ENCODE peak calls at places on chromosomes 11 and 22, in eight cellular contexts. G, B, M, Q, Y, N, W and D are unnamed samples.

GRCh38 chr11:66335531-66336233 is 552 bp downstream of the RIN1 start:
- DNase-seq in G (no peak), B (peak; percentile 47), M (no peak), Q (no peak), Y (no peak), N (peak; percentile 53), W (peak; percentile 49), D (no peak)

GRCh38 chr11:60194511-60194910 is 11.6 kb upstream of the MS4A6A start:
- DNase-seq in G (no peak), B (no peak), M (no peak), Q (no peak), Y (no peak), N (no peak), W (no peak), D (no peak)

GRCh38 chr11:71197096-71197495 is 55.3 kb downstream of the SHANK2 start:
- DNase-seq in G (no peak), B (no peak), M (no peak), Q (no peak), Y (no peak), N (no peak), W (no peak), D (no peak)

GRCh38 chr22:23718371-23719165 is 27.8 kb downstream of the RGL4 start:
- DNase-seq in G (no peak), B (no peak), M (no peak), Q (peak; percentile 31), Y (no peak), N (no peak), W (no peak), D (no peak)

GRCh38 chr22:17098379-17098819 is 13.6 kb downstream of the IL17RA start:
- DNase-seq in G (no peak), B (no peak), M (no peak), Q (no peak), Y (no peak), N (peak; percentile 98), W (no peak), D (no peak)

GRCh38 chr11:126466288-126467045 is 111.0 kb downstream of the ST3GAL4 start:
- DNase-seq in G (no peak), B (no peak), M (no peak), Q (no peak), Y (no peak), N (no peak), W (no peak), D (no peak)

GRCh38 chr11:12220305-12220704 is 109.9 kb downstream of the MICAL2 start:
- DNase-seq in G (no peak), B (peak; percentile 58), M (no peak), Q (no peak), Y (peak; percentile 62), N (no peak), W (peak; percentile 83), D (no peak)

GRCh38 chr11:47672283-47672730 is 29.9 kb upstream of the MTCH2 start:
- DNase-seq in G (no peak), B (no peak), M (no peak), Q (no peak), Y (no peak), N (no peak), W (no peak), D (no peak)

GRCh38 chr11:76462317-76462716 is 17.5 kb downstream of the EMSY start:
- DNase-seq in G (no peak), B (no peak), M (no peak), Q (no peak), Y (no peak), N (no peak), W (no peak), D (no peak)

GRCh38 chr11:87361891-87362290 is 324.2 kb downstream of the TMEM135 start:
- DNase-seq in G (no peak), B (no peak), M (no peak), Q (no peak), Y (no peak), N (no peak), W (no peak), D (no peak)

GRCh38 chr11:16846305-16846704 is 107.9 kb downstream of the C11orf58 start:
- DNase-seq in G (no peak), B (no peak), M (no peak), Q (no peak), Y (no peak), N (no peak), W (no peak), D (no peak)

GRCh38 chr11:94417386-94417987 is 16.3 kb upstream of the GPR83 start:
- DNase-seq in G (no peak), B (no peak), M (no peak), Q (no peak), Y (no peak), N (no peak), W (no peak), D (no peak)

GRCh38 chr11:56876621-56877312 is 111.9 kb upstream of the OR5AK2 start:
- DNase-seq in G (no peak), B (no peak), M (no peak), Q (no peak), Y (no peak), N (no peak), W (no peak), D (no peak)

GRCh38 chr11:131987703-131988102 is 617.3 kb downstream of the NTM start:
- DNase-seq in G (no peak), B (no peak), M (no peak), Q (no peak), Y (no peak), N (no peak), W (no peak), D (no peak)

GRCh38 chr11:91243065-91243464 is 981.6 kb upstream of the FAT3 start:
- DNase-seq in G (no peak), B (no peak), M (no peak), Q (no peak), Y (no peak), N (no peak), W (no peak), D (no peak)

GRCh38 chr11:19597876-19598275 is 114.8 kb upstream of the NAV2 start:
- DNase-seq in G (no peak), B (no peak), M (no peak), Q (no peak), Y (no peak), N (no peak), W (no peak), D (no peak)

GRCh38 chr11:78961938-78962701 is 387.5 kb upstream of the NARS2 start:
- DNase-seq in G (no peak), B (no peak), M (no peak), Q (no peak), Y (no peak), N (no peak), W (peak; percentile 50), D (no peak)

GRCh38 chr11:13152736-13153541 is 124.7 kb upstream of the BMAL1 start:
- DNase-seq in G (no peak), B (no peak), M (no peak), Q (no peak), Y (no peak), N (no peak), W (no peak), D (no peak)

DNA sequence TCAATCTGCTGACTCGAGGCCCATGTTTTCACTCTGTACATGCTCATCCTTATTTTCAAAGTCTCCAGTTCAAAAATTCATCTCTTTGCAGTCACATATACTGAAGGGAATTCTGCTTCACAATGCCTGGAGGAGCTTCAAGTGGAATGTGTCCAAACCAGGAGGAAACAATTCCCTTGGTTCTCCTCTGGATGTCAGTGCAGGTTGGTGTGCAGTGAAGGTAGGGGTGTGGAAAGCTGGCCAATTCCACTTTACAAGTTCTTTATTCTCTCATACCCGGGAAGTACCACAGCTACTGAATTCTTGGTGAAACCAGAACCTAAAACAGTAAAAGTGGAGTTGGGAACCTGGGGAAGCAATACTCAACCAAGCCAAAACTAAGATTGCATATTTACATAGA is 57.3 kb downstream of the BDNF start:
- DNase-seq in G (no peak), B (no peak), M (no peak), Q (no peak), Y (no peak), N (no peak), W (no peak), D (no peak)
- H3K4me3 ChIP-seq in G (no peak overlapping the region), B (no peak overlapping the region), M (no peak overlapping the region), Q (no peak overlapping the region), Y (no peak overlapping the region), N (no peak overlapping the region), W (no peak overlapping the region), D (no peak overlapping the region)

GRCh38 chr22:26658161-26658560 is 773 bp downstream of the MIAT start:
- DNase-seq in G (no peak), B (no peak), M (no peak), Q (no peak), Y (no peak), N (no peak), W (no peak), D (no peak)
- H3K4me3 ChIP-seq in G (peak overlapping the region; percentile 41), B (peak overlapping the region; percentile 53), M (peak overlapping the region; percentile 96), Q (peak overlapping the region; percentile 33), Y (no peak overlapping the region), N (peak overlapping the region; percentile 35), W (peak overlapping the region; percentile 41), D (peak overlapping the region; percentile 37)

GRCh38 chr11:121460941-121461514 is 8.3 kb upstream of the SORL1-AS1 start:
- DNase-seq in G (no peak), B (no peak), M (no peak), Q (no peak), Y (no peak), N (no peak), W (no peak), D (no peak)
- H3K4me3 ChIP-seq in G (no peak overlapping the region), B (no peak overlapping the region), M (no peak overlapping the region), Q (no peak overlapping the region), Y (no peak overlapping the region), N (no peak overlapping the region), W (no peak overlapping the region), D (no peak overlapping the region)

GRCh38 chr11:63574856-63575602 is 11.8 kb upstream of the PLAAT2 start:
- DNase-seq in G (peak; percentile 71), B (peak; percentile 56), M (no peak), Q (peak; percentile 37), Y (no peak), N (no peak), W (no peak), D (no peak)

GRCh38 chr11:63569570-63569969 is 6.4 kb upstream of the PLAAT2 start:
- DNase-seq in G (no peak), B (no peak), M (no peak), Q (no peak), Y (no peak), N (no peak), W (no peak), D (no peak)

GRCh38 chr11:63572026-63572688 is 9.0 kb upstream of the PLAAT2 start:
- DNase-seq in G (no peak), B (no peak), M (no peak), Q (peak; percentile 4), Y (no peak), N (no peak), W (no peak), D (no peak)

DNA sequence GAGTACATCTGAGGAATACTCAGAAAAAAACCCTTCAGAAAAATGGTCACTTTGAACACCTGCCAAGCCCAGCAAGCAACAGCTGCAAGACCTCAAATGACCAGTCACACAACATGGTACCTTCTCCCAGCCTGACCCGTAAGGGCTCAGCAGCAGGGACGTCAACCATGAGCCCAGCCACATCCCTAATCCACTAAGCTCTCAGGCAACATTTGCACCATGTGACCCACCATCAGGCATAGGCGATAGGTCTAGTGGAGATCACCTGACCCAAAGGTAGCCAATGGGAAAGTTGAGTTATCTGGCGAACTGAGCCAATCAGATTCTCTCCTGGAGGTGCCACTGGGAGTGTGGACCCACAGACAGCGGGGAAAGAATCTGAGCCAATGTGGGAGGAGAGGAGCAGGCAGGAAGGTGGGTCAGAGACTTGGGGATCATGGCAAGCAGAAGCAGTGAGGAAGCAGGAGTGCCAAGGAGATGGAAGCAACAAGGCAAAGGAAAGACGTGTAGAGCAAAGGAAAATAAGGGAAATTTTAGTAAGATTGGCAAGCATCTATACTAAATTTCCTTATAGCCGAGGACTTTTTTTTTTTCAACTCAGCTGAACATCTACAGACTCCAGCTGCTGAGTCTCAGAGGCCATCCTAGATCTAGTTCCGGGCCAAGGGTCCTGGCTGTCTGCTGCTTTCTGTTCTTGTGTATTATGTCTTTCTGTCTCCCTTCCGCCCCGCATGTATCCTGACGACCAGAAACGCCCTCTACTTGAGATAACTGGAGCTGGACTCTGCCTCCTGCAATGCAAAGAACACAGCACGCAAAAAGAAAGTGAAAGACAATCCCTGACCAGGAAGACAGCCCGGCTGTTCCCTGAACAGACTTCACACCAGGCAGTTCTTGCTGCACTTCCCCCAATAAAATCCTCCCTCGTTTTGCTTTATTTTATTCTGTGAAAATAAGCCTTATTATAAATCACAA is 11.0 kb upstream of the PLAAT2 start:
- DNase-seq in G (peak; percentile 89), B (peak; percentile 22), M (no peak), Q (peak; percentile 84), Y (no peak), N (peak; percentile 52), W (no peak), D (no peak)
- H3K4me3 ChIP-seq in G (peak overlapping the region; percentile 43), B (peak overlapping the region; percentile 48), M (peak overlapping the region; percentile 21), Q (peak overlapping the region; percentile 4), Y (no peak overlapping the region), N (no peak overlapping the region), W (no peak overlapping the region), D (no peak overlapping the region)